ENCODE peak calls at places on chromosomes 11 and 22, in ten cellular contexts. T is fibroblast of lung; G is B cell; B is stimulated activated CD4-positive, alpha-beta T cell treated with anti-CD3 and anti-CD28 coated beads, Interleukin-15, amount 100 ng/mL, for 24 hours; J is neuronal stem cell; E is left colon; P is amniotic epithelial cell; N is ovary; S is A549; I is CD8-positive, alpha-beta memory T cell. X is an unnamed sample.

GRCh38 chr11:121112498-121113455 is 11.7 kb downstream of the TECTA start:
- DNase-seq in T (peak), G (peak), B (peak), J (peak), E (peak), P (peak), N (peak), S (peak), I (peak), X (peak)

GRCh38 chr11:47924184-47924671 is 56.1 kb upstream of the PTPRJ start:
- DNase-seq in T (peak), G (no peak), B (peak), J (no peak), E (no peak), P (peak), N (no peak), S (peak), I (no peak), X (no peak)

GRCh38 chr11:69744435-69744834 is 30.7 kb downstream of the FGF4 start:
- DNase-seq in T (peak), G (no peak), B (no peak), J (no peak), E (no peak), P (peak), N (no peak), S (no peak), I (no peak), X (no peak)

GRCh38 chr11:35947437-35947836 is 3.6 kb downstream of the LDLRAD3 start:
- DNase-seq in T (no peak), G (no peak), B (no peak), J (no peak), E (no peak), P (no peak), N (no peak), S (no peak), I (no peak), X (no peak)

GRCh38 chr11:96293583-96293982 is 49.4 kb downstream of the MAML2 start:
- DNase-seq in T (peak), G (peak), B (no peak), J (no peak), E (no peak), P (no peak), N (no peak), S (no peak), I (no peak), X (no peak)

GRCh38 chr11:102157219-102157618 is 47.0 kb downstream of the YAP1 start:
- DNase-seq in T (peak), G (no peak), B (no peak), J (no peak), E (peak), P (peak), N (no peak), S (no peak), I (no peak), X (peak)

GRCh38 chr11:17014321-17014773 is at the start of gene PLEKHA7:
- DNase-seq in T (no peak), G (no peak), B (peak), J (peak), E (peak), P (no peak), N (peak), S (peak), I (no peak), X (no peak)

GRCh38 chr22:44589831-44590230 is 91.8 kb upstream of the RTL6 start:
- DNase-seq in T (no peak), G (no peak), B (no peak), J (no peak), E (no peak), P (no peak), N (no peak), S (no peak), I (no peak), X (no peak)

GRCh38 chr11:118138839-118139420 is 13.7 kb downstream of the SCN4B start:
- DNase-seq in T (no peak), G (no peak), B (no peak), J (no peak), E (no peak), P (no peak), N (no peak), S (no peak), I (no peak), X (no peak)

GRCh38 chr11:109695696-109696095 is 273.7 kb downstream of the C11orf87 start:
- DNase-seq in T (peak), G (no peak), B (no peak), J (no peak), E (no peak), P (peak), N (no peak), S (no peak), I (no peak), X (no peak)

GRCh38 chr22:37427711-37428635 is 694 bp upstream of the ELFN2 start:
- DNase-seq in T (no peak), G (no peak), B (no peak), J (no peak), E (no peak), P (no peak), N (no peak), S (no peak), I (no peak), X (no peak)

GRCh38 chr11:25927391-25927790 is 404.5 kb upstream of the ANO3 start:
- DNase-seq in T (no peak), G (no peak), B (no peak), J (peak), E (no peak), P (no peak), N (no peak), S (no peak), I (no peak), X (no peak)

GRCh38 chr22:19992481-19992911 is 24.1 kb downstream of the ARVCF start:
- DNase-seq in T (no peak), G (no peak), B (no peak), J (no peak), E (no peak), P (no peak), N (no peak), S (no peak), I (no peak), X (no peak)

X was measured in gastrocnemius medialis.